ENCODE peak calls at places on chromosomes 2 and 18, in six cellular contexts. K is mesenchymal stem cell, D is IMR-90, O is H9, I is trophoblast cell, W is H1. C is an unnamed sample.

GRCh38 chr18:34223164-34223892 is 1.4 kb downstream of the NOL4 start:
- DNase-seq in D (no peak), K (no peak), I (no peak), W (peak), O (peak), C (no peak)

GRCh38 chr2:138016703-138017102 is 52.4 kb downstream of the HNMT start:
- DNase-seq in O (no peak), D (no peak), W (no peak), K (no peak), I (no peak), C (no peak)

GRCh38 chr2:152486048-152486736 is 151.2 kb downstream of the FMNL2 start:
- DNase-seq in W (no peak), D (no peak), I (peak), O (no peak), K (peak), C (no peak)

GRCh38 chr2:159933727-159934049 is 128.7 kb downstream of the PLA2R1 start:
- DNase-seq in I (no peak), W (no peak), O (no peak), K (peak), D (no peak), C (no peak)

GRCh38 chr2:235506291-235506996 is 12.6 kb downstream of the AGAP1 start:
- DNase-seq in K (no peak), D (no peak), O (no peak), W (no peak), I (no peak), C (no peak)

GRCh38 chr2:170485254-170485653 is 229.9 kb upstream of the SP5 start:
- DNase-seq in W (no peak), K (no peak), O (no peak), D (no peak), I (no peak), C (no peak)

GRCh38 chr2:152434395-152435182 is 99.6 kb downstream of the FMNL2 start:
- DNase-seq in D (no peak), I (no peak), W (no peak), K (no peak), O (no peak), C (no peak)

GRCh38 chr2:202039278-202040100 is 5.8 kb downstream of the FZD7 start:
- DNase-seq in D (no peak), I (no peak), O (no peak), K (peak), W (no peak), C (no peak)

GRCh38 chr2:43484323-43484930 is 111.4 kb downstream of the THADA start:
- DNase-seq in O (no peak), W (no peak), K (peak), D (peak), I (peak), C (peak)

DNA sequence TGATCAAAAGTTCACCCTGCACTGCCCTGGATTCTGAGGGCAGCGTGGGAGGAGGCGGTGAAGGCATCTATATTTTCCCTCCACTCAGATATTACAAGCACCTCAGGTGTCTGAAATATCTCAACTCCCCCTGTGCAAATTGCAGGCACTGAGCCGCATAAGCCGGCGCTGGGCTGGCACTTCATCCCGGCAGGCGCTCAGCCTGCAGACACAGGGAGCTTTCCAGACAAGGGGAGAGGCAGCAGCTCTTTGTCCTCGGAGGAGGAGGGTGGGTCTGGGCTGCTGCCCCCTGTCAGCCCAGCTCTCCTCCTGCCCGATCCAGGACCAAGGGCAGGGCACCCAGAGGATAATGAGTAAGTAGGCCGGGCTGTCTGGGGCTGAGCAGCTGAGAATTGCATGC is 189.3 kb upstream of the MYT1L start:
- DNase-seq in K (no peak), W (no peak), I (no peak), D (no peak), O (no peak), C (peak)
- H2AFZ ChIP-seq in K (no peak), W (no peak), I (no peak), D (no peak), O (no peak), C (no peak)

DNA sequence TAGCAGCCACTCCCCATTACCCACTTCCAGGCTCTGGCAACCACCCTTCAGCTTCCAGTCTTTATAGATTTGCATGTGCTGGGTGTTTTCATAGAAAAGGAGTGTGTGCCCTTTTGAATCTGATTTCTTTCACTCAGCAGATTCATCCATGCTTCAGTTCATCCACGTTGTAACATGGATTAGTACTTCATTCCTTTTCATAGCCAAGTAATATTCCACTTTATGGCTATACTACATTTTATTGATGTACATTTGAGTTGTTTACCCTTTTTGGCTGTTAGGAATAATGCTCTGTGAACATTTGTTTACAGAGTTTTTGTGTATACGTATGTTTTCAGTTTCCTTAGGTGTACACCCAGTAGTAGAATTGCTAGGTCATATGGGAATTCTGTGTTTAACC is 205.5 kb upstream of the RAB12 start:
- DNase-seq in W (no peak), I (no peak), K (no peak), D (no peak), O (no peak), C (no peak)
- H2BK120ac ChIP-seq in W (no peak), I (no peak), K (no peak), D (no peak), O (no peak), C (no peak)

DNA sequence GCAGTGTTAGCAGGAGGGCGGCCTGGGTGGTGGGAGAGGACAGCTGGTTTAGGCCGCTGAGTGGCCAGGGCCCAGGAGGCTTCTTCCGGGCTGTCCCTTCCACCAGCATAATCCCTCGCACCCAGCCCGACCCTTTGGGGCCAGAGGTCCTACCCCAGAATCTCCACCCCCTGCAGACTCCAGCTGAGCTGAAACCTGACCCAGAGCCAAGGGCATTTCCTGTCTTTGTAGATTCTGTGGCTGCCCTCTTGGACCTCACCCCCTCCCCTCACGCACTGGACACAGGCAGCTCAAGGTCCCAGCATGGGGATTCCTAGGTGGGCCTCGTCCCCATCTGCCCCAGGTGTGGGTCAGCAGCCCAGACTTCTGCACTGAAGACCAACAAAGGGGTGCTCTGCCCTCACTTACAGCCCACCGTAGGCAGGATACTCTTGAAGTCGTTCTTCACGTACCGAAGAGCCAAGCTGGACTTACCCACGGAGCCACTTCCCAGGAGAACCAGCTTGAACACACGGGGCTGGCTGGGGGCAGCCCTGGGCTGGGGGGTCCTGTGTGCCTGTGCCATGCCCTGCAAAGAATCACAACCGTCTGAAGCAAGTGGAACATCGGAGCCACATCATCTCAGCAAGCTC is 4.8 kb downstream of the RAB17 start:
- DNase-seq in O (no peak), K (no peak), D (no peak), I (no peak), W (no peak), C (no peak)
- H2BK5ac ChIP-seq in O (no peak), K (no peak), D (no peak), I (no peak), W (peak), C (no peak)

GRCh38 chr2:132669854-132670103 is 226 bp downstream of the LYPD1 start:
- DNase-seq in O (no peak), I (no peak), K (peak), D (no peak), W (peak), C (peak)

GRCh38 chr2:132668189-132668833 is 1.7 kb downstream of the LYPD1 start:
- DNase-seq in K (peak), W (peak), D (no peak), I (no peak), O (peak), C (no peak)

GRCh38 chr2:132670104-132670960 is at the start of gene LYPD1:
- DNase-seq in K (peak), D (no peak), W (peak), I (no peak), O (peak), C (peak)

GRCh38 chr2:132667716-132668115 is 2.3 kb downstream of the LYPD1 start:
- DNase-seq in D (peak), O (no peak), K (no peak), I (no peak), W (no peak), C (no peak)

DNA sequence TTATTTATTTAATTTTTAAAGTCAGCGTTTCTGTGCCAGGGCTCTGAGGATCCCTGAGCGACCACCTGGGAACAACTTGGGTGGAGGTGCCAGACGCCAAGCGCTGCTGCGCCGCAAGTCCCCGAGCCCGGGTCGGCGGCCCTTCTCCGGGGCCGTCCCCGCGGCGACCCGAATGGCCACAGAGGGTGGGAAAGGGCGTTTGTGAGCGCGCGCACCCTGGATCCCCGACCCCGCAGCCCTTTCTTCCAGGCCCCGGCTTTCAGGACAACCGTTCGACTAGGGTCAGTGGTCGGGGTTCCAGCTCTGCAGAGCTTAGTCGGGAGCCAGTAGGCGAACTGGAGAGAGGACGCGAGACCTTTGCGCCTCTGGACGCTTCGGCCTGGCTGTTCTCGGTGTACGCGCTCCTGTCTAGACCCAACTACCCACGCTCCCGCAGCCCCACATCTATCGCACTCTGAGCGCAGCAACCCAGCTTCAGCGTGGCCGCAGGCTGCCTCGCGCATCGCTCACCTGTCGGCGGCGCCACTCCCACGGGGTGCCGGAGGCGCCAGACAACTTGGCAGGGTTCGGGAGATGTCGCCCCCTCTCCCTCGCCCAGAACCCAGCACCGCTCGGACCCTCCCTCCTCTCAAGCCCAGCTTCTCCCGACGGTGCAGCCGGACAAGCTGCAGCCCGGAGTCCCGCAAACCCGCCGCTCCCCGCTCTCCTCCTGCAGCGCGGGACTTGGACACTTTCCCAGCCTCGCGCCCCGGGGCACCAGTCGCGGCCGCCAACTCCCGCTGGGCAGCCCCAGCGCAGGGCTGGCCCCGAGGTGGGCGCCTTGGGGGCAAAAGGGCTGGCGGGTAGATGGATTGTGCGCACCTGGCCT is 785 bp downstream of the LYPD1 start:
- DNase-seq in D (no peak), K (peak), O (peak), I (no peak), W (peak), C (no peak)
- H2AFZ ChIP-seq in D (peak), K (no peak), O (no peak), I (no peak), W (peak), C (peak)

DNA sequence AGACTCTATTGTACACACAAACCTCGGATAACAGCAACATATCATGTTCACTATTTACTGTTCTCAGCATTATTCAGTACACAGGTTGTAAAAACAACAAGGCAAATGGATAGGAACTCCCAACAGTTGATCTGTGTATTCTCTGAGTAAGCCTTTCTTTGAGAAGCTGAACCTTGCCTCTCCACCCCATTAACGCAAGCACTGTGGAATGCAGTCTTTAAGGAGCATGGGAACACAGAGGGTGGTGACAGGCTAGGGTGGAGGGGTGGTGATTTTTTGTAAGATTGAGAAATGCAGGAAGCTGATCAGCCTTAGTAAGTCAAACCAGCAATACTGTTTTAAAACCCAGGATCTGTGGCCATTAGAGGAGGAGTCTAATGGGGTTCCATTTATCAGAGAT is 19.6 kb upstream of the SERPINB11 start:
- DNase-seq in K (peak), D (peak), W (no peak), I (peak), O (peak), C (peak)
- H2BK120ac ChIP-seq in K (no peak), D (peak), W (no peak), I (no peak), O (no peak), C (no peak)

DNA sequence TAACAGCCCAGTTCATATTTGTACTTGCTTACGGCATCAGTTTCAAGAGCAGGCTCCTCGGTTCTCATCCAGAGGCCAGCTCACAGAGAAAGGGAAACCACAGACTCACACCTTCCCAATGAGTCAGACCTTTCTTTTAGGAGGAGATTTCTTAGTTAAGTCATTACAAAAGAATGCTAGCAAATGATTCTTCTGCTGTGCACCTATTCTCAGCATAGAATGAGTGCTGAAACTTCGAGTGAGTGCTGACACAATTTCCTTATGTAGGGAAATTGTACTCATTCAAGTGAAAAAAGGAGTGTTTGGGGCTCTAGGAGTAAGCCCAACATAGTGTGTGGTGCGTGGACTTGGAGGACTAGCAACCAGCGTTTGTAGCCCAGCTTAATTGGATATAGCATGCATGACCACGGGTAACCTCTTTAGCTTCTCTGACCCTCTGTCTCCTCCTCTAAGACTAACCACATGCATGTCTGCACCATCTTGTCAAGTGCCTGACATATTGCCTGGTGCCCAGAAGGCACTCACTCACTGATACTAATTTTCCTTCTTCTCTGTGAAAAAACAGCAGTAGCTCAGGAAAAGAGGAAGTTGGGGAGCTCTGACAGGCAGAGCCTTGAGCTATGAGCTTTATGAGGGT is 87.0 kb downstream of the ALPK2 start:
- DNase-seq in K (peak), I (peak), D (peak), W (no peak), O (no peak), C (no peak)
- H2BK5ac ChIP-seq in K (peak), I (peak), D (peak), W (no peak), O (no peak), C (no peak)

C was measured in neuronal stem cell.